ENCODE peak calls at places on chromosomes 6 and 20, in seven cellular contexts. S is HCT116, N is H1, W is HepG2, X is SK-N-SH, J is K562, B is GM12878. O is an unnamed sample.

GRCh38 chr6:128731249-128732165 is 151.4 kb upstream of the LAMA2 start:
- DNase-seq in B (no peak), S (peak), X (peak), N (no peak), J (no peak), W (peak), O (no peak)

GRCh38 chr6:110414669-110415296 is 592 bp downstream of the DDO start:
- DNase-seq in X (no peak), S (no peak), N (no peak), J (no peak), B (no peak), W (no peak), O (no peak)

GRCh38 chr6:24520929-24521546 is 26.3 kb downstream of the ALDH5A1 start:
- DNase-seq in J (no peak), N (peak), S (peak), B (no peak), X (peak), W (peak), O (peak)

GRCh38 chr6:1756472-1757129 is 146.9 kb downstream of the FOXC1 start:
- DNase-seq in X (no peak), S (no peak), W (no peak), J (no peak), N (no peak), B (no peak), O (no peak)

GRCh38 chr20:24878657-24879056 is 70.4 kb upstream of the CST7 start:
- DNase-seq in X (no peak), J (no peak), W (no peak), B (no peak), S (no peak), N (no peak), O (no peak)

GRCh38 chr6:5333653-5334052 is 72.3 kb downstream of the FARS2 start:
- DNase-seq in S (no peak), J (no peak), W (peak), B (no peak), N (no peak), X (no peak), O (peak)

GRCh38 chr20:19774086-19774933 is 16.3 kb downstream of the RIN2 start:
- DNase-seq in J (no peak), W (peak), B (no peak), N (no peak), S (no peak), X (no peak), O (no peak)

GRCh38 chr6:111759836-111760785 is 113.1 kb downstream of the FYN start:
- DNase-seq in S (no peak), B (no peak), X (peak), J (no peak), N (no peak), W (no peak), O (no peak)

GRCh38 chr6:44237021-44237812 is 9.7 kb upstream of the HSP90AB1 start:
- DNase-seq in W (peak), X (peak), N (peak), B (no peak), J (peak), S (peak), O (peak)

GRCh38 chr20:4998160-4998651 is 3.1 kb downstream of the SLC23A2 start:
- DNase-seq in W (peak), B (peak), N (no peak), S (no peak), X (no peak), J (no peak), O (no peak)

GRCh38 chr6:96626749-96627353 is 63.9 kb downstream of the FHL5 start:
- DNase-seq in X (peak), S (peak), N (no peak), W (peak), B (peak), J (peak), O (peak)

GRCh38 chr6:7647504-7647903 is 57.5 kb downstream of the SNRNP48 start:
- DNase-seq in B (peak), S (no peak), W (no peak), J (no peak), X (peak), N (no peak), O (no peak)

GRCh38 chr6:1123976-1124375 is 187.9 kb upstream of the FOXQ1 start:
- DNase-seq in J (no peak), N (no peak), S (no peak), X (no peak), W (no peak), B (no peak), O (no peak)

GRCh38 chr20:62136283-62137091 is 6.7 kb downstream of the PSMA7 start:
- DNase-seq in J (no peak), B (no peak), S (peak), N (no peak), X (peak), W (peak), O (peak)

GRCh38 chr20:46128310-46129151 is 10.4 kb downstream of the CD40 start:
- DNase-seq in X (peak), W (peak), B (no peak), J (peak), N (peak), S (no peak), O (peak)

GRCh38 chr6:50843842-50844241 is 25.2 kb downstream of the TFAP2B start:
- DNase-seq in J (peak), X (no peak), N (peak), S (no peak), W (no peak), B (no peak), O (peak)

GRCh38 chr6:127481081-127481480 is 21.9 kb upstream of the KIAA0408 start:
- DNase-seq in S (no peak), B (no peak), W (no peak), N (no peak), X (no peak), J (no peak), O (no peak)

GRCh38 chr6:2542101-2542857 is 208.4 kb downstream of the MYLK4 start:
- DNase-seq in J (no peak), N (no peak), S (no peak), B (no peak), W (no peak), X (no peak), O (no peak)

GRCh38 chr20:59013959-59014608 is 5.1 kb upstream of the TUBB1 start:
- DNase-seq in W (no peak), J (no peak), S (no peak), B (no peak), X (no peak), N (peak), O (no peak)

GRCh38 chr6:3749991-3750323 is 1.6 kb downstream of the PXDC1 start:
- DNase-seq in N (no peak), B (no peak), S (no peak), J (peak), W (peak), X (no peak), O (no peak)

GRCh38 chr6:56695702-56696101 is 53.0 kb upstream of the DST start:
- DNase-seq in W (no peak), J (no peak), X (no peak), B (no peak), S (no peak), N (no peak), O (no peak)

GRCh38 chr6:32462609-32463008 is 22.9 kb downstream of the HLA-DRA start:
- DNase-seq in B (peak), J (no peak), X (no peak), N (no peak), W (no peak), S (no peak), O (no peak)

GRCh38 chr6:111231078-111231435 is 143.8 kb downstream of the SLC16A10 start:
- DNase-seq in W (no peak), X (no peak), J (no peak), B (no peak), N (no peak), S (no peak), O (no peak)

GRCh38 chr20:22745194-22745500 is 160.8 kb upstream of the FOXA2 start:
- DNase-seq in J (no peak), X (no peak), S (no peak), N (no peak), W (no peak), B (no peak), O (no peak)

GRCh38 chr6:128516514-128516898 is 3.9 kb downstream of the PTPRK start:
- DNase-seq in S (no peak), N (no peak), B (no peak), J (no peak), X (no peak), W (peak), O (no peak)

GRCh38 chr6:26273673-26274595 is 91.1 kb upstream of the BTN3A2 start:
- DNase-seq in N (no peak), B (no peak), W (no peak), J (no peak), S (no peak), X (no peak), O (no peak)

DNA sequence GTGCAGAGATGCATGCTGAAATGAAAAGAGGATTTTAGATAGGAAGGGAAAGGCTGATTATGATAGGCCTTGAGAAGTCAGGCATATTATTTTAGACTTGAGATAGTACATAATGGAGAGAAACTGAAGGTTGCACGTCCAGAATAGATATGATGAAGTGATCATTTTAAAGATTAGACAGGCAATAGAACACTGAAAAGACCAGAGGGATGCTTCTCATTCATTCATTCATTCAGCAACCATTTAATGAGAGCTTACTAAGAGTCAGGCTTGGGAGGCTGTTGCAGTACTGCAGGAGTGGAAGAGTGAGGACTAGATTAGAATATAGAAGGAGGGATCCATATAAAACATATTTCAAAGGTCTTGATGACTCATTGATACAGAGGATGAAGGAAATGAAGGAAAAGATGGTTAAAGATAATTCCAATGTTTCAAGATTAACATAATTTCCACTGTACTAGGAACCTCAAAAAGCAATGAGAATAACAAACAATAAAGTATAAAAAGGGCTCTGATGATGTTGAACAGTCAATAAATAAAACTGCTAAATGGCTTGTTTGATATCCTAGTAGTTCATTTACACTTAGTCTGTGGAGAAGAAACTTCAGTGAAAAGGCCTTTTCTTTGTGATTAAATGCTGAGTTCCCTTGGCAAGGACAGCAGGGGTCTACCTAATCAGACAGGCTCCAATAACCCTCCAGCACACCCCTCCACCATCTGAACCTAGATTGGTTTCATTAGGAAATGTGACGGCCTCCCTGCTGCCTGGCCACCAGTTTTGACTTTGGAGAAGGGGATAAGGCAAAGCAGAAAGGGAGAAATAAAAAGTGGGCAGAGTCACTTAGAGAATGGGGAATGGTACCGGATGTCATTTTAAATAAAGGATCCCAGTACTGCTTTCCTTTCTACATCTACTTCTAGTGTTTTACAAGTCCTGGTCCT is 5.3 kb upstream of the FBXO9 start:
- DNase-seq in W (no peak), S (no peak), B (no peak), J (no peak), N (no peak), X (peak), O (no peak)
- TF ChIP-seq JUND in W (no peak), S (no peak), B (no peak), J (no peak), N (no peak), X (peak), O (no peak)

GRCh38 chr6:137465378-137466009 is 28.7 kb downstream of the OLIG3 start:
- DNase-seq in X (no peak), N (no peak), B (no peak), W (no peak), J (no peak), S (no peak), O (no peak)
- TF ChIP-seq JUND in X (no peak), N (no peak), B (no peak), W (no peak), J (no peak), S (no peak), O (no peak)

DNA sequence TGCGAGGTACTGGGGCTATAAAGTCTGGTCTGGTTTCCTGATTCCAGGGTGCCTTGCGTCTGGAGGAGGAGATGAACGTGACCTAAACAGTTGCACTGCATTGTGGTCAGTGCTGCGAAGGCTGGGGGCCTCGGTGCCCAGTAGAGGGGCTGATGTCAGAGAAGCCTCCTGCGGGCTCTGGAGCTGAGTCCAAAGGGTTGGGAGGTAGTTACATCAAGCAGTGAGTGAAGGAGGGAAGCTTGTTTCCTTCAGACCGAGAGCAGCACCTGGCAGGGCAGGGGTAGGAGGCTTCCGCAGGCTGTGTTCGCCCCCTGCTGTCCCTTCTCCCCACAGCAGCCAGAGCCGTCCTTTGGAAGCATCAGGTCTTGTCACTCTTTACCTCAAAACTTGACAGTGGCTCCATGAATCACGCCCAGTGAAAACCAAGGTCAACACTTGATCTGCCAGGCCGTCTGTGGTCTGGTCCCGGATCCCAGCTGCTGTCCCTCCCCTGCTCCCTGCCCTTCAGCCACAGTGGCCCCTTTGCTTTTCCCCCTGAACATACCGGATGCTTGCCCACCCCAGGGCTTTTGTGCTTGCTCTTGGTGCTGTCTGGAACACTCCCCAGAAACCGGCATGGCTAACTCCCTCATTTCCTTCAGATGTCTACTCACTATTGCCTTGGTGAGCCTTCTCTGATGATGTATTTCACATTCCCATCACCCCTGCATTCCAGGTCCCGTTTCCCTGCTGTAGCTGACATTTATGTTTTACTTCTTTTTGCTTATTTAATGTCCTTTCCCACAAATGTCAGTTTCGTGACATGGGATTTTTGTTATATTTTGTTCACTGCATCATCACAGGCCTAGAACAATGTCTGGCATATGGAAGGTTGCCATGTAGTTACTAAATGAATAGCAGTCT is 7.0 kb downstream of the DYNLRB1 start:
- DNase-seq in J (peak), N (peak), S (peak), W (peak), X (peak), B (no peak), O (no peak)
- TF ChIP-seq JUND in J (no peak), N (no peak), S (no peak), W (no peak), X (no peak), B (no peak), O (no peak)

DNA sequence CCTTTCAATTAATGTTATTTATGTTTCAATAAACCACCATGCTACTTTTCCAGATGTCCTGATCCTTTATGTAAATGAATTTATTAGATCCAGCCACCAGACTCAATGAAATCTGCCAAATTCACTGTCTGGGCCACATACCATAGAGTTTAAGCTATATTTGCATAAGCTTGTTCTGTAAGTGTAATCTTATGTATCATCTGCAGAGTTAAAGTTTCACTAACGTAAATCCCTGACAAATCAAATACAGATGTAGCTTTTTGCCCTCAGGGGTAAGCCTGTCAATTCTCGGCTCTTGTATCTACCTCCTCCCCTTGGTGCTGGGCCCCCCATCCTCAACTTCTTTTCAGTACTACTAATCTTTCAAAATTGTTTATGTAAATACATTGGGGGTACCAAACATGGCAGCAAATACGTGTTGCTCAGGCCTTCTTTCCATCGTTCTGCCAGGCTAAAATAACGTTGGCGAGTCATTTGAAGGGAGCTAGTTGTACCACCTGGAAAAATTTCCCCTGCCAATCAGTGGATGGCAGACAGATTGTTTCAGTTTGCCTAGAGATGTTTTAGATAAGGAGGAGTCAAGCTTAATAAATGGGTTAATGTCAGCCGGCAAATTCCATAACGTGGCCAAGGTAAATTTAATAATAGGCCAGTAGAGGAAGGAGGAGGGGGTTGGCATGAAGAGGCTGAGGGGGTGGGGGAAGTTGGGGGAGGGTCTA is 79.6 kb downstream of the RPS12 start:
- DNase-seq in J (no peak), X (peak), N (no peak), S (no peak), B (no peak), W (no peak), O (peak)
- TF ChIP-seq JUND in J (no peak), X (no peak), N (no peak), S (no peak), B (no peak), W (no peak), O (peak)

GRCh38 chr6:47242483-47243386 is 67.0 kb downstream of the TNFRSF21 start:
- DNase-seq in X (peak), S (peak), N (no peak), W (no peak), B (peak), J (peak), O (peak)
- TF ChIP-seq JUND in X (peak), S (peak), N (no peak), W (no peak), B (peak), J (peak), O (no peak)

GRCh38 chr6:20700375-20700774 is 166.1 kb downstream of the CDKAL1 start:
- DNase-seq in B (no peak), W (no peak), J (no peak), N (no peak), S (no peak), X (no peak), O (no peak)

GRCh38 chr6:20698675-20699074 is 164.4 kb downstream of the CDKAL1 start:
- DNase-seq in J (no peak), N (no peak), S (no peak), W (no peak), X (no peak), B (no peak), O (no peak)

GRCh38 chr6:20693466-20694063 is 159.3 kb downstream of the CDKAL1 start:
- DNase-seq in S (no peak), W (no peak), J (no peak), X (no peak), B (no peak), N (no peak), O (no peak)

GRCh38 chr6:20699402-20699801 is 165.1 kb downstream of the CDKAL1 start:
- DNase-seq in X (no peak), N (no peak), S (no peak), B (no peak), J (no peak), W (no peak), O (no peak)

DNA sequence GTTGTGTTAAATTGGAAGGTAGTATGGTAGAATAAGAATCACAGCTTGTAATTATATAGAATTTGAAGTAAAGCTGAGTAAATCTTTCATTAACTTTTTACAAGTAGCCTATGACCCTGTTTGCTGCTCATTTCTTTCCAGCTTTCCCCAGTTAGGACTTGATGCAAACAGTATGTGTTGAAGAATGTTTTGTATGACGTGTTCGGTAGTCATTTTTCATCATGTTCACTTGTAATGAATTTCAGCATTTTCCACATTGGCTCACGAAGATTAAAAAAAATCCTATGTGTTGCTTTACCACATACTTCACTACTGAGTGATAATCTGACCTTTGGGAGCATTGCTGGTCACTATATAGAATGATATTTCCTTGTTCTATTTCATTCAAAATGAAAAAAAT is 162.4 kb downstream of the CDKAL1 start:
- DNase-seq in S (no peak), N (no peak), W (no peak), J (no peak), B (no peak), X (no peak), O (no peak)
- TF ChIP-seq JUND in S (no peak), N (no peak), W (no peak), J (no peak), B (no peak), X (no peak), O (no peak)

DNA sequence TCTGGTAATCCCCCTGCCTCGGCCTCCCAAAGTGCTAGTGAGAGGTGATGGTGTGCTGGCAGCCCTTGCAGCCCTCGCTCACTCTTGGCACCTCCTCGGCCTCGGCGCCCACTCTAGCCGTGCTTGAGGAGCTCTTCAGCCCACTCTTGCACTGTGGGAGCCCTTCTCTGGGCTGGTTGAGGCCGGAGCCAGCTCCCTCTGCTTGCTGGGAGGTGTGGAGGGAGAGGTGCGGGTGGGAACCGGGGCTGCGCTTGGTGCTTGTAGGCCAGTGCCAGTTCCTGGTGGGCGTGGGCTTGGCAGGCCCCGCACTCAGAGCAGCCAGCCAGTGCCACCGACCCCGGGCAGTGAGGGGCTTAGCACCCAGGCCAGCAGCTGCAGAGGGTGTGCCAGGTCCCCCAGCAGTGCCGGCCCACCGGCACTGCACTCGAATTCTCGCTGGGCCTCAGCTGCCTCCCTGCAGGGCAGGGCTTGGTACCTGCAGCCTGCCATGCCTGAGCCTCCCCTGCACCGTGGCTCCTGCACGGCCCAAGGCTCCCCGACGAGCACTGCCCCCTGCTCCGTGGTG is 189.0 kb upstream of the ASCC3 start:
- DNase-seq in X (no peak), B (no peak), J (no peak), W (no peak), S (no peak), N (no peak), O (no peak)
- TF ChIP-seq JUND in X (no peak), B (no peak), J (no peak), W (no peak), S (no peak), N (no peak), O (no peak)